ENCODE peak calls at places on chromosomes 3 and 15, in eight cellular contexts. K, L, G, B, Z, I, H and W are unnamed samples.

GRCh38 chr3:70086336-70086735 is 86.8 kb downstream of the SAMMSON start:
- DNase-seq in G (no peak), L (no peak), K (no peak), Z (no peak), H (no peak), I (no peak), B (no peak), W (no peak)

GRCh38 chr3:74445541-74445940 is 168.9 kb downstream of the CNTN3 start:
- DNase-seq in G (no peak), B (no peak), L (no peak), H (no peak), Z (no peak), I (no peak), K (no peak), W (peak)

GRCh38 chr3:99686955-99687612 is 48.7 kb downstream of the COL8A1 start:
- DNase-seq in B (peak), K (peak), G (peak), L (peak), H (no peak), I (peak), Z (peak), W (peak)

GRCh38 chr3:143881102-143881501 is 32.8 kb upstream of the SLC9A9 start:
- DNase-seq in G (no peak), L (no peak), I (no peak), B (no peak), H (no peak), K (no peak), Z (no peak), W (no peak)

GRCh38 chr15:82539690-82540054 is 585 bp downstream of the RPS17 start:
- DNase-seq in H (no peak), K (no peak), L (peak), B (no peak), Z (no peak), I (no peak), G (no peak), W (peak)

GRCh38 chr15:67024322-67024997 is 40.9 kb upstream of the SMAD3 start:
- DNase-seq in B (peak), H (peak), G (peak), L (peak), Z (peak), K (peak), I (peak), W (peak)

GRCh38 chr3:42683875-42684593 is 1.3 kb upstream of the KLHL40 start:
- DNase-seq in K (peak), I (peak), L (peak), G (peak), Z (peak), B (peak), H (peak), W (peak)

GRCh38 chr15:80367094-80367493 is 37.1 kb upstream of the ARNT2 start:
- DNase-seq in I (peak), Z (no peak), B (peak), G (no peak), L (peak), H (no peak), K (peak), W (peak)

GRCh38 chr15:90097475-90097874 is 4.8 kb downstream of the IDH2 start:
- DNase-seq in Z (no peak), L (no peak), B (no peak), G (no peak), I (no peak), H (no peak), K (no peak), W (no peak)

GRCh38 chr3:58006661-58007060 is 1.6 kb upstream of the FLNB start:
- DNase-seq in Z (no peak), I (no peak), H (no peak), L (no peak), K (no peak), G (no peak), B (no peak), W (no peak)